ENCODE peak calls at places on chromosomes 12 and 14, in six cellular contexts. T is psoas muscle; J is A673; A is CD4-positive, alpha-beta memory T cell; G is cardiac muscle cell; Z is fibroblast of lung. W is an unnamed sample.

GRCh38 chr14:101808020-101808641 is 46.6 kb downstream of the PPP2R5C start:
- DNase-seq in T (no peak), J (no peak), A (no peak), G (no peak), Z (no peak), W (no peak)

GRCh38 chr14:81519200-81519998 is 14.3 kb downstream of the SEL1L start:
- DNase-seq in T (no peak), J (no peak), A (peak; percentile 8), G (peak; percentile 66), Z (no peak), W (peak; percentile 71)

GRCh38 chr14:89399594-89400068 is 17.4 kb downstream of the FOXN3 start:
- DNase-seq in T (no peak), J (peak; percentile 33), A (no peak), G (peak; percentile 92), Z (peak; percentile 87), W (no peak)

GRCh38 chr12:6056406-6057211 is 67.9 kb downstream of the VWF start:
- DNase-seq in T (no peak), J (peak; percentile 33), A (no peak), G (no peak), Z (peak; percentile 11), W (no peak)

GRCh38 chr12:19220205-19220604 is 90.7 kb downstream of the PLEKHA5 start:
- DNase-seq in T (no peak), J (peak; percentile 15), A (no peak), G (peak; percentile 83), Z (peak; percentile 92), W (no peak)

GRCh38 chr14:75647650-75648049 is 13.0 kb downstream of the ERG28 start:
- DNase-seq in T (no peak), J (no peak), A (no peak), G (peak; percentile 70), Z (peak; percentile 76), W (no peak)

GRCh38 chr12:107684990-107685359 is 624 bp upstream of the PWP1 start:
- DNase-seq in T (no peak), J (peak; percentile 44), A (no peak), G (peak; percentile 46), Z (peak; percentile 29), W (no peak)

GRCh38 chr12:47095446-47096236 is 15.9 kb upstream of the AMIGO2 start:
- DNase-seq in T (no peak), J (no peak), A (no peak), G (peak; percentile 72), Z (peak; percentile 39), W (no peak)

GRCh38 chr12:21438643-21439042 is 1.2 kb downstream of the PYROXD1 start:
- DNase-seq in T (no peak), J (no peak), A (no peak), G (peak; percentile 4), Z (peak; percentile 15), W (no peak)

GRCh38 chr14:51653096-51653814 is 1.5 kb downstream of the FRMD6 start:
- DNase-seq in T (no peak), J (peak; percentile 86), A (peak; percentile 10), G (peak; percentile 91), Z (peak; percentile 89), W (peak; percentile 44)

GRCh38 chr14:102584871-102585869 is 7.3 kb upstream of the RCOR1 start:
- DNase-seq in T (no peak), J (peak; percentile 36), A (no peak), G (peak; percentile 84), Z (no peak), W (no peak)

GRCh38 chr14:50023671-50024490 is 92.5 kb downstream of the VCPKMT start:
- DNase-seq in T (no peak), J (peak; percentile 46), A (no peak), G (peak; percentile 67), Z (peak; percentile 83), W (no peak)

DNA sequence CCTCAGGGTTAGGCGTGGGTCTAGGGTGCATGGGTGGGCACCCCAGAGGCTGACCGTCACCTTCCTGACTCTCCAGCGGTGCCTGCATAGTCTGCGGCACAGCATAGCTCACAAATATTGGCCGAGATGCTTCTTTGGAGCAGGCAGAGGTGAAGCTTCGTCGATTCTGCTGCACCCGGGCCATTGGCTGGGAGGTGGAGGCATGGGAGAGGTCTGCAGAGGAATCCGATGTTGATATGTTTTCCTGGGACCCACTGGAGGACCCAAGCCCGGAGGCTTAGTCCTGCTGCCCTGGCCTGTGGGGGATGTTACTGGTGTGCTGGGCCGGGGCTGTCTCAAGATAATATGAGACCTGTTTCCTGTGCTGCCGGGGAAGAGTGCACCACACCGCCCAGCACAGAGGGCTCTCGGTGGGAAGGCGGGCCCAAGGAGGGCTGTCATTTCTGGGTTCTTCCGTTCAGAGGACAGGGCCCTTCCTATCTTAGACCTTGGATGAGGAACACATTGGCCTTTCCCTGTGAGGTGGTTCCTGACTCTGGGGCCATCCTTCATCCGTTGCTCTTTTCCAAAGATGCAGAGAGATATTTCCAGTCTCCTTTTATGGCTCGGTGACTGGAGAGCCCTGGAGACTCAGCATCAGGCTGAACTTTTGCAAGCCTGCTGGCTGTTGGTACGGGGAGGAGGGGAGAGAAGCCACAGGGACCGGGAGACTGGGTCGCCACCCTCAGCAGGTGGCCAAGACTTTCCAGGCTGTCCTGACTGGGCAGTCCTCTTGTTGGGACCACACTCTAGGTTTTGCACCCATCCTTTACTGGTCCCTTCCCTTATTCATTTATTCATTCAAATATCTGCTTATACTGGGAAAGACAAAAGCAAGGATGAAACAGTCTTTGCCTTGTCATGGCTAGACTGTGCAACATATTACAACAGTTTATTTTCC is 143.5 kb downstream of the TSPAN9 start:
- DNase-seq in T (no peak), J (no peak), A (no peak), G (no peak), Z (no peak), W (no peak)
- H3K4me1 ChIP-seq in T (peaks cover 15% of the 10 kb centered on the region), J (peaks cover 41% of the 10 kb centered on the region), A (no peaks in the 10 kb centered on the region), G (peaks cover 58% of the 10 kb centered on the region), Z (peaks cover 15% of the 10 kb centered on the region), W (no peaks in the 10 kb centered on the region)

GRCh38 chr12:104478396-104479140 is 21.8 kb downstream of the CHST11 start:
- DNase-seq in T (no peak), J (no peak), A (peak; percentile 55), G (peak; percentile 57), Z (no peak), W (peak; percentile 8)
- H3K4me3 ChIP-seq in T (no peak overlapping the region), J (no peak overlapping the region), A (no peak overlapping the region), G (no peak overlapping the region), Z (no peak overlapping the region), W (peak overlapping the region; percentile 81)

DNA sequence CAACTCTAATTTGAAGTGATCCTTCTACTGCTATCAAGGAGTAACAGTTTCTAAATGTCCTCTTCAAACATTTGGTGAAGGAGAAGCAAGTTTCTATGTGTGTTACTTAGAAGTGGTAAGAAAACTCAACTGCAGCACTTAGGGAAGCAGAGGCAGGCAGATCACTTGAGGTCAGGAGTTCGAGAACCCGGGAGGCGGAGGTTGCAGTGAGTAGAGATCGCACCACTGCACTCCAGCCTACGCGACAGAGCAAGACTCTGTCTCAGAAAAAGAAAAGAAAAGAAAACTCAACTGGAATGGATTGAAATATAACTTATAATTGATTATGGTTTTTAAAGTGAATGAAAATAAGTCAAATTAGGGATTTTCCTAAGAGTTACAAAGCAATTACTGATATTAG is 169.7 kb upstream of the ATP2B1 start:
- DNase-seq in T (no peak), J (no peak), A (no peak), G (no peak), Z (no peak), W (no peak)
- H3K27ac ChIP-seq in T (no peak overlapping the region), J (no peak overlapping the region), A (no peak overlapping the region), G (no peak overlapping the region), Z (no peak overlapping the region), W (no peak overlapping the region)

DNA sequence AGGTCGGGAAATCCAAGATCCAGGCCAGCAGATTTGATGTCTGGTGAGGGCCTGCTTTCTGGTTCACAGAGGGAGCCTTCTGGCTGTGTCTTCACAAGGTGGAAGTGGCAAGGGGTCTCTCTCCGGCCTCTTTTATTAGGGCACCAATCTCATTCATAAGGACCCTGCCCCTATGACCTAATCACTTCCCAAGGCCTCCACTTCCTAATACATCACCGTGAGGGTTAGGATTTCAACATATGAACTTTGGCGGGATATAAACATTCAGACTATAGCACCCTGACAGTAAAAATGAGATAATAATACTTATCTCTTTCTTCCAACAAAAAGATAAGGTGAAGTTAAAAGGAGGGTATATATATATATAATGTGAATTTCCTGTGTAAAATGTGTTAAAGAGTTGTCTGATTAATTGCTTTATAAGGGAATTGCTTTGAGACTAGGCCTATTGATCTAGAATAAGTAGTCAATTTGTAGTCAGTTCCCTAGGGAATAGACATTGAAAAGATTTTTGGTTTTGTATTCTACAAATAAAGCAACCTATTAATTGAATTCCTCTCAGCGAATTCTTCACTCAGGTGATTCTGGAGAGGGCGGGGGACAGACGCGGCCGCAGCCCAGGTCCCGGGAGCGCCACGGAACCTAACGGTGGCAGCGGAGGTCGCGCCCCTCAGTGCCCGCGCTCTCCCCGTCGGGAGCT is 516 bp upstream of the LGALS3 start:
- DNase-seq in T (no peak), J (no peak), A (no peak), G (no peak), Z (no peak), W (no peak)
- H3K4me1 ChIP-seq in T (no peaks in the 10 kb centered on the region), J (peaks cover 7% of the 10 kb centered on the region), A (peaks cover 38% of the 10 kb centered on the region), G (peaks cover 6% of the 10 kb centered on the region), Z (peaks cover 17% of the 10 kb centered on the region), W (peaks cover 49% of the 10 kb centered on the region)

W was measured in CD4-positive, CD25-positive, alpha-beta regulatory T cell.